ENCODE peak calls at places on chromosomes 5 and 9, in four cellular contexts. E, T, J and L are unnamed samples.

GRCh38 chr5:59188415-59189225 is 605.7 kb downstream of the RAB3C start:
- DNase-seq in J (peak), E (peak), T (peak), L (peak)

GRCh38 chr5:175689147-175689991 is 31.5 kb downstream of the HRH2 start:
- DNase-seq in T (no peak), J (no peak), E (no peak), L (peak)

GRCh38 chr9:93677641-93678136 is 101.3 kb downstream of the PHF2 start:
- DNase-seq in T (no peak), J (no peak), E (peak), L (no peak)

GRCh38 chr5:142012186-142012785 is 541 bp downstream of the GNPDA1 start:
- DNase-seq in T (no peak), E (peak), J (no peak), L (peak)

GRCh38 chr5:156913719-156914370 is 49.2 kb downstream of the TIMD4 start:
- DNase-seq in E (no peak), T (peak), J (peak), L (no peak)

GRCh38 chr5:76371955-76372319 is 31.1 kb upstream of the IQGAP2 start:
- DNase-seq in E (no peak), T (no peak), J (no peak), L (no peak)

GRCh38 chr5:52864376-52864775 is 76.7 kb downstream of the ITGA1 start:
- DNase-seq in T (no peak), J (no peak), E (no peak), L (peak)

GRCh38 chr5:10307206-10308148 is at the start of gene CMBL:
- DNase-seq in J (no peak), E (peak), T (no peak), L (peak)

GRCh38 chr5:163504091-163504931 is 1.1 kb upstream of the MAT2B start:
- DNase-seq in J (no peak), E (peak), T (peak), L (peak)

GRCh38 chr5:82388186-82388585 is 110.0 kb upstream of the RPS23 start:
- DNase-seq in T (no peak), E (no peak), J (no peak), L (no peak)

GRCh38 chr9:132169672-132170392 is 8.0 kb downstream of the NTNG2 start:
- DNase-seq in J (no peak), T (peak), E (peak), L (peak)

GRCh38 chr5:159469496-159470370 is 139.4 kb upstream of the IL12B start:
- DNase-seq in J (peak), T (no peak), E (no peak), L (no peak)

GRCh38 chr9:89452561-89452960 is 45.4 kb downstream of the SEMA4D start:
- DNase-seq in J (no peak), E (no peak), T (no peak), L (no peak)

GRCh38 chr9:23621166-23621565 is 204.9 kb downstream of the ELAVL2 start:
- DNase-seq in T (no peak), J (no peak), E (no peak), L (no peak)

GRCh38 chr5:138789771-138790242 is 36.6 kb downstream of the CTNNA1 start:
- DNase-seq in T (no peak), E (peak), J (no peak), L (peak)

GRCh38 chr5:173837654-173838053 is 50.5 kb upstream of the CPEB4 start:
- DNase-seq in E (no peak), J (no peak), T (no peak), L (no peak)

GRCh38 chr5:1524799-1525623 is 1.3 kb upstream of the LPCAT1 start:
- DNase-seq in J (no peak), E (no peak), T (peak), L (no peak)

GRCh38 chr9:89408628-89409101 is 89.2 kb downstream of the SEMA4D start:
- DNase-seq in T (peak), E (no peak), J (no peak), L (no peak)

GRCh38 chr5:6378128-6379023 is at the start of gene MED10:
- DNase-seq in E (peak), J (peak), T (peak), L (peak)

GRCh38 chr5:148681157-148682131 is 27.1 kb upstream of the HTR4 start:
- DNase-seq in E (no peak), T (no peak), J (no peak), L (no peak)

GRCh38 chr5:154157483-154158378 is 32.8 kb upstream of the GALNT10 start:
- DNase-seq in E (no peak), J (no peak), T (no peak), L (no peak)

GRCh38 chr5:98784411-98784810 is 10.9 kb downstream of the RGMB start:
- DNase-seq in T (no peak), E (no peak), J (no peak), L (no peak)

GRCh38 chr5:6484446-6484845 is 35.8 kb downstream of the UBE2QL1 start:
- DNase-seq in J (no peak), T (no peak), E (no peak), L (no peak)

GRCh38 chr9:81902601-81903000 is 25.6 kb upstream of the SPATA31D4 start:
- DNase-seq in E (no peak), J (no peak), T (no peak), L (no peak)

GRCh38 chr9:90773593-90773992 is 28.0 kb upstream of the SYK start:
- DNase-seq in T (no peak), J (no peak), E (no peak), L (no peak)

GRCh38 chr9:13707635-13708410 is 428.3 kb upstream of the MPDZ start:
- DNase-seq in T (no peak), J (no peak), E (no peak), L (peak)

GRCh38 chr5:69261034-69261433 is 26.3 kb downstream of the CDK7 start:
- DNase-seq in E (no peak), J (no peak), T (no peak), L (no peak)

GRCh38 chr5:109546461-109546860 is 136.7 kb upstream of the PJA2 start:
- DNase-seq in E (no peak), J (no peak), T (no peak), L (no peak)

GRCh38 chr5:40410939-40411635 is 268.6 kb upstream of the PTGER4 start:
- DNase-seq in T (no peak), E (no peak), J (no peak), L (peak)

GRCh38 chr5:116557669-116558271 is 16.9 kb downstream of the SEMA6A start:
- DNase-seq in J (no peak), T (no peak), E (no peak), L (peak)

GRCh38 chr9:128106181-128106939 is 21.2 kb downstream of the PTGES2 start:
- DNase-seq in E (no peak), T (no peak), J (no peak), L (no peak)

GRCh38 chr9:70256123-70256551 is 2.6 kb upstream of the SMC5 start:
- DNase-seq in J (no peak), E (no peak), T (no peak), L (peak)